ENCODE peak calls at places on chromosomes 13 and 19, in six cellular contexts. One of them, this sample, is unnamed.

GRCh38 chr13:36124236-36124822 is 6.9 kb downstream of the DCLK1 start:
- DNase-seq in heart left ventricle: peak; percentile 24
- DNase-seq in psoas muscle: no peak
- DNase-seq in left lung: peak; percentile 44
- DNase-seq in Peyer's patch: no peak
- DNase-seq in A673: no peak
- DNase-seq in this sample: no peak

GRCh38 chr13:75319244-75319643 is 162.7 kb downstream of the TBC1D4 start:
- DNase-seq in heart left ventricle: no peak
- DNase-seq in psoas muscle: no peak
- DNase-seq in left lung: no peak
- DNase-seq in Peyer's patch: no peak
- DNase-seq in A673: no peak
- DNase-seq in this sample: no peak

GRCh38 chr19:47013041-47013517 is 6.6 kb upstream of the NPAS1 start:
- DNase-seq in heart left ventricle: peak; percentile 77
- DNase-seq in psoas muscle: peak; percentile 82
- DNase-seq in left lung: peak; percentile 81
- DNase-seq in Peyer's patch: peak; percentile 87
- DNase-seq in A673: peak; percentile 86
- DNase-seq in this sample: no peak

GRCh38 chr19:43430142-43430710 is 15.5 kb downstream of the TEX101 start:
- DNase-seq in heart left ventricle: no peak
- DNase-seq in psoas muscle: no peak
- DNase-seq in left lung: no peak
- DNase-seq in Peyer's patch: no peak
- DNase-seq in A673: no peak
- DNase-seq in this sample: no peak

GRCh38 chr13:113489549-113490495 is 689 bp downstream of the DCUN1D2 start:
- DNase-seq in heart left ventricle: peak; percentile 35
- DNase-seq in psoas muscle: no peak
- DNase-seq in left lung: peak; percentile 49
- DNase-seq in Peyer's patch: no peak
- DNase-seq in A673: peak; percentile 35
- DNase-seq in this sample: no peak

GRCh38 chr19:33417751-33418150 is 44.2 kb downstream of the CEBPG start:
- DNase-seq in heart left ventricle: no peak
- DNase-seq in psoas muscle: no peak
- DNase-seq in left lung: no peak
- DNase-seq in Peyer's patch: no peak
- DNase-seq in A673: no peak
- DNase-seq in this sample: no peak

GRCh38 chr13:109400192-109400591 is 386.2 kb downstream of the IRS2 start:
- DNase-seq in heart left ventricle: no peak
- DNase-seq in psoas muscle: no peak
- DNase-seq in left lung: peak; percentile 68
- DNase-seq in Peyer's patch: peak; percentile 74
- DNase-seq in A673: no peak
- DNase-seq in this sample: no peak

GRCh38 chr19:49473868-49474544 is at the start of gene FLT3LG:
- DNase-seq in heart left ventricle: peak; percentile 86
- DNase-seq in psoas muscle: peak; percentile 80
- DNase-seq in left lung: peak; percentile 73
- DNase-seq in Peyer's patch: peak; percentile 85
- DNase-seq in A673: peak; percentile 86
- DNase-seq in this sample: no peak

GRCh38 chr13:31870511-31870910 is 131.2 kb downstream of the RXFP2 start:
- DNase-seq in heart left ventricle: no peak
- DNase-seq in psoas muscle: no peak
- DNase-seq in left lung: no peak
- DNase-seq in Peyer's patch: no peak
- DNase-seq in A673: no peak
- DNase-seq in this sample: no peak

GRCh38 chr19:29805026-29805925 is 6.5 kb upstream of the CCNE1 start:
- DNase-seq in heart left ventricle: no peak
- DNase-seq in psoas muscle: peak; percentile 23
- DNase-seq in left lung: no peak
- DNase-seq in Peyer's patch: no peak
- DNase-seq in A673: no peak
- DNase-seq in this sample: no peak

GRCh38 chr19:28170066-28170465 is 1042.9 kb downstream of the UQCRFS1 start:
- DNase-seq in heart left ventricle: no peak
- DNase-seq in psoas muscle: no peak
- DNase-seq in left lung: no peak
- DNase-seq in Peyer's patch: no peak
- DNase-seq in A673: no peak
- DNase-seq in this sample: no peak

GRCh38 chr19:35352448-35353304 is 5.0 kb downstream of the FFAR1 start:
- DNase-seq in heart left ventricle: peak; percentile 64
- DNase-seq in psoas muscle: peak; percentile 46
- DNase-seq in left lung: peak; percentile 78
- DNase-seq in Peyer's patch: peak; percentile 66
- DNase-seq in A673: peak; percentile 82
- DNase-seq in this sample: no peak

GRCh38 chr19:48969276-48970138 is 4.4 kb downstream of the FTL start:
- DNase-seq in heart left ventricle: no peak
- DNase-seq in psoas muscle: no peak
- DNase-seq in left lung: no peak
- DNase-seq in Peyer's patch: no peak
- DNase-seq in A673: peak; percentile 94
- DNase-seq in this sample: no peak

GRCh38 chr19:37654833-37655688 is at the start of gene ZFP30:
- DNase-seq in heart left ventricle: peak; percentile 93
- DNase-seq in psoas muscle: peak; percentile 88
- DNase-seq in left lung: peak; percentile 91
- DNase-seq in Peyer's patch: peak; percentile 87
- DNase-seq in A673: peak; percentile 95
- DNase-seq in this sample: peak; percentile 83

GRCh38 chr13:93714171-93714570 is 487.6 kb downstream of the GPC6 start:
- DNase-seq in heart left ventricle: no peak
- DNase-seq in psoas muscle: no peak
- DNase-seq in left lung: no peak
- DNase-seq in Peyer's patch: no peak
- DNase-seq in A673: no peak
- DNase-seq in this sample: no peak

GRCh38 chr19:41616785-41617621 is 9.9 kb downstream of the CEACAM4 start:
- DNase-seq in heart left ventricle: no peak
- DNase-seq in psoas muscle: no peak
- DNase-seq in left lung: no peak
- DNase-seq in Peyer's patch: no peak
- DNase-seq in A673: peak; percentile 54
- DNase-seq in this sample: no peak

GRCh38 chr19:34475026-34475974 is 6.3 kb upstream of the WTIP start:
- DNase-seq in heart left ventricle: no peak
- DNase-seq in psoas muscle: no peak
- DNase-seq in left lung: no peak
- DNase-seq in Peyer's patch: no peak
- DNase-seq in A673: peak; percentile 46
- DNase-seq in this sample: no peak

GRCh38 chr13:102870677-102871415 is 25.0 kb downstream of the ERCC5 start:
- DNase-seq in heart left ventricle: peak; percentile 54
- DNase-seq in psoas muscle: peak; percentile 37
- DNase-seq in left lung: peak; percentile 39
- DNase-seq in Peyer's patch: peak; percentile 55
- DNase-seq in A673: peak; percentile 76
- DNase-seq in this sample: no peak

GRCh38 chr19:23802290-23802689 is 43.6 kb upstream of the ZNF681 start:
- DNase-seq in heart left ventricle: no peak
- DNase-seq in psoas muscle: no peak
- DNase-seq in left lung: no peak
- DNase-seq in Peyer's patch: no peak
- DNase-seq in A673: no peak
- DNase-seq in this sample: no peak

GRCh38 chr19:50514346-50515167 is 844 bp upstream of the ASPDH start:
- DNase-seq in heart left ventricle: no peak
- DNase-seq in psoas muscle: no peak
- DNase-seq in left lung: peak; percentile 30
- DNase-seq in Peyer's patch: no peak
- DNase-seq in A673: no peak
- DNase-seq in this sample: no peak

GRCh38 chr13:52405767-52406494 is at the start of gene THSD1:
- DNase-seq in heart left ventricle: peak; percentile 86
- DNase-seq in psoas muscle: peak; percentile 75
- DNase-seq in left lung: peak; percentile 59
- DNase-seq in Peyer's patch: peak; percentile 61
- DNase-seq in A673: peak; percentile 22
- DNase-seq in this sample: peak; percentile 54

GRCh38 chr13:24693862-24694471 is 13.8 kb downstream of the ATP12A start:
- DNase-seq in heart left ventricle: peak; percentile 17
- DNase-seq in psoas muscle: no peak
- DNase-seq in left lung: no peak
- DNase-seq in Peyer's patch: no peak
- DNase-seq in A673: peak; percentile 85
- DNase-seq in this sample: no peak

GRCh38 chr19:49132974-49133609 is 13.7 kb downstream of the PPFIA3 start:
- DNase-seq in heart left ventricle: no peak
- DNase-seq in psoas muscle: peak; percentile 56
- DNase-seq in left lung: peak; percentile 40
- DNase-seq in Peyer's patch: peak; percentile 72
- DNase-seq in A673: no peak
- DNase-seq in this sample: no peak

GRCh38 chr19:35355851-35356460 is 2.3 kb upstream of the FFAR3 start:
- DNase-seq in heart left ventricle: no peak
- DNase-seq in psoas muscle: no peak
- DNase-seq in left lung: no peak
- DNase-seq in Peyer's patch: peak; percentile 34
- DNase-seq in A673: no peak
- DNase-seq in this sample: peak; percentile 28

GRCh38 chr19:10402441-10403038 is 802 bp downstream of the CDC37 start:
- DNase-seq in heart left ventricle: peak; percentile 69
- DNase-seq in psoas muscle: peak; percentile 46
- DNase-seq in left lung: peak; percentile 61
- DNase-seq in Peyer's patch: no peak
- DNase-seq in A673: peak; percentile 82
- DNase-seq in this sample: no peak

GRCh38 chr13:44932171-44932849 is 57.0 kb downstream of the NUFIP1 start:
- DNase-seq in heart left ventricle: no peak
- DNase-seq in psoas muscle: no peak
- DNase-seq in left lung: no peak
- DNase-seq in Peyer's patch: no peak
- DNase-seq in A673: no peak
- DNase-seq in this sample: no peak

GRCh38 chr13:43023244-43023931 is at the start of gene DNAJC15:
- DNase-seq in heart left ventricle: peak; percentile 90
- DNase-seq in psoas muscle: peak; percentile 91
- DNase-seq in left lung: peak; percentile 80
- DNase-seq in Peyer's patch: peak; percentile 94
- DNase-seq in A673: peak; percentile 35
- DNase-seq in this sample: no peak

GRCh38 chr19:53511933-53512374 is 26.0 kb upstream of the ZNF331 start:
- DNase-seq in heart left ventricle: peak; percentile 32
- DNase-seq in psoas muscle: peak; percentile 45
- DNase-seq in left lung: peak; percentile 45
- DNase-seq in Peyer's patch: no peak
- DNase-seq in A673: peak; percentile 60
- DNase-seq in this sample: no peak

GRCh38 chr19:17721821-17722220 is 2.5 kb downstream of the MAP1S start:
- DNase-seq in heart left ventricle: peak; percentile 48
- DNase-seq in psoas muscle: peak; percentile 48
- DNase-seq in left lung: peak; percentile 79
- DNase-seq in Peyer's patch: no peak
- DNase-seq in A673: no peak
- DNase-seq in this sample: no peak

GRCh38 chr13:94455414-94455813 is 24.1 kb downstream of the DCT start:
- DNase-seq in heart left ventricle: no peak
- DNase-seq in psoas muscle: no peak
- DNase-seq in left lung: no peak
- DNase-seq in Peyer's patch: no peak
- DNase-seq in A673: no peak
- DNase-seq in this sample: no peak

GRCh38 chr13:84844473-84844872 is 954.7 kb downstream of the SLITRK6 start:
- DNase-seq in heart left ventricle: no peak
- DNase-seq in psoas muscle: no peak
- DNase-seq in left lung: no peak
- DNase-seq in Peyer's patch: no peak
- DNase-seq in A673: peak; percentile 48
- DNase-seq in this sample: no peak
- TF ChIP-seq CTCF in heart left ventricle: peak; percentile 9
- TF ChIP-seq CTCF in psoas muscle: no peak
- TF ChIP-seq CTCF in left lung: no peak
- TF ChIP-seq CTCF in Peyer's patch: no peak
- TF ChIP-seq CTCF in A673: peak; percentile 69
- TF ChIP-seq CTCF in this sample: peak; percentile 67

GRCh38 chr13:33388254-33388998 is 102.9 kb upstream of the STARD13 start:
- DNase-seq in heart left ventricle: no peak
- DNase-seq in psoas muscle: no peak
- DNase-seq in left lung: no peak
- DNase-seq in Peyer's patch: no peak
- DNase-seq in A673: no peak
- DNase-seq in this sample: no peak
- TF ChIP-seq CTCF in heart left ventricle: no peak
- TF ChIP-seq CTCF in psoas muscle: no peak
- TF ChIP-seq CTCF in left lung: no peak
- TF ChIP-seq CTCF in Peyer's patch: no peak
- TF ChIP-seq CTCF in A673: peak; percentile 18
- TF ChIP-seq CTCF in this sample: no peak

GRCh38 chr19:7534531-7534980 is 961 bp upstream of the PNPLA6 start:
- DNase-seq in heart left ventricle: peak; percentile 70
- DNase-seq in psoas muscle: peak; percentile 68
- DNase-seq in left lung: peak; percentile 72
- DNase-seq in Peyer's patch: peak; percentile 70
- DNase-seq in A673: peak; percentile 86
- DNase-seq in this sample: peak; percentile 70
- TF ChIP-seq CTCF in heart left ventricle: no peak
- TF ChIP-seq CTCF in psoas muscle: no peak
- TF ChIP-seq CTCF in left lung: no peak
- TF ChIP-seq CTCF in Peyer's patch: peak; percentile 6
- TF ChIP-seq CTCF in A673: no peak
- TF ChIP-seq CTCF in this sample: peak; percentile 32

GRCh38 chr19:32289566-32290210 is 55.7 kb upstream of the ZNF507 start:
- DNase-seq in heart left ventricle: no peak
- DNase-seq in psoas muscle: no peak
- DNase-seq in left lung: no peak
- DNase-seq in Peyer's patch: no peak
- DNase-seq in A673: no peak
- DNase-seq in this sample: no peak

GRCh38 chr19:32287086-32287485 is 58.3 kb upstream of the ZNF507 start:
- DNase-seq in heart left ventricle: no peak
- DNase-seq in psoas muscle: no peak
- DNase-seq in left lung: no peak
- DNase-seq in Peyer's patch: no peak
- DNase-seq in A673: no peak
- DNase-seq in this sample: no peak

GRCh38 chr19:32291876-32292275 is 53.5 kb upstream of the ZNF507 start:
- DNase-seq in heart left ventricle: no peak
- DNase-seq in psoas muscle: no peak
- DNase-seq in left lung: no peak
- DNase-seq in Peyer's patch: no peak
- DNase-seq in A673: no peak
- DNase-seq in this sample: no peak

DNA sequence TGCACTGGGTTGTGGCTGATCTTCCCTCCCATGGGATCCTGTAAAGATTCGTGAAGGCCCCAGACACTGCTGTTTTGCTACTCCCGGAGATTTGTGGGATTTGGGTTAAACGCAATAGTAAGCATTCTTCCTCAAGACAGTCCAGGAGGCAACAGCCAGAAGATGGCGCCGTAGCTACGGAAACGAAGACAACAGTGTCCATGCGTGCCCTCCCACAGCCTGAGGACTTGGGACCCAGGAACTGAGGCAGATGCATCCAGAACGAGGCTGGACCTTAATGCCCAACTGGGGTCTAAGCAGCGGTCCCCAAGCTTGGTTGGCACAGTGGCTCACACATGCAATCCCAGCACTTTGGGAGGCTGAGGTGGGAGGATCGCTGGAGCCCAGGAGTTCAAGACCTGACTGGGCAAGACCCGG is 57.6 kb upstream of the ZNF507 start:
- DNase-seq in heart left ventricle: peak; percentile 64
- DNase-seq in psoas muscle: peak; percentile 67
- DNase-seq in left lung: peak; percentile 58
- DNase-seq in Peyer's patch: peak; percentile 72
- DNase-seq in A673: peak; percentile 84
- DNase-seq in this sample: no peak
- TF ChIP-seq CTCF in heart left ventricle: peak; percentile 44
- TF ChIP-seq CTCF in psoas muscle: peak; percentile 29
- TF ChIP-seq CTCF in left lung: no peak
- TF ChIP-seq CTCF in Peyer's patch: peak; percentile 22
- TF ChIP-seq CTCF in A673: peak; percentile 74
- TF ChIP-seq CTCF in this sample: peak; percentile 42

This sample was measured in RWPE2.